ENCODE peak calls at places on chromosomes 6 and 20, in seven cellular contexts. Z is IMR-90, W is adrenal gland, K is small intestine, G is heart right ventricle, T is ovary, I is right cardiac atrium. O is an unnamed sample.

GRCh38 chr20:54292186-54292585 is 84.3 kb downstream of the PFDN4 start:
- DNase-seq in Z (peak; percentile 25), W (no peak), K (no peak), G (no peak), T (no peak), I (no peak), O (no peak)

GRCh38 chr20:20079102-20079784 is 26.9 kb downstream of the CFAP61 start:
- DNase-seq in Z (no peak), W (no peak), K (peak; percentile 80), G (no peak), T (no peak), I (no peak), O (no peak)

GRCh38 chr6:131765853-131766135 is 42.0 kb upstream of the ENPP1 start:
- DNase-seq in Z (no peak), W (no peak), K (no peak), G (no peak), T (no peak), I (no peak), O (no peak)

GRCh38 chr6:5261545-5262109 is 314 bp downstream of the FARS2 start:
- DNase-seq in Z (no peak), W (no peak), K (no peak), G (no peak), T (no peak), I (no peak), O (no peak)

GRCh38 chr6:68087399-68088133 is 547.5 kb upstream of the ADGRB3 start:
- DNase-seq in Z (no peak), W (no peak), K (no peak), G (no peak), T (no peak), I (no peak), O (no peak)

GRCh38 chr20:56409521-56409920 is 2.5 kb upstream of the CASS4 start:
- DNase-seq in Z (peak; percentile 94), W (no peak), K (no peak), G (no peak), T (no peak), I (no peak), O (no peak)

GRCh38 chr6:107315116-107315515 is 144.2 kb downstream of the PDSS2 start:
- DNase-seq in Z (no peak), W (no peak), K (no peak), G (no peak), T (no peak), I (no peak), O (no peak)

GRCh38 chr6:113901482-113901881 is 44.3 kb downstream of the MARCKS start:
- DNase-seq in Z (peak; percentile 70), W (no peak), K (no peak), G (no peak), T (no peak), I (no peak), O (no peak)

GRCh38 chr6:34598725-34599124 is 42.6 kb upstream of the SPDEF start:
- DNase-seq in Z (peak; percentile 19), W (no peak), K (no peak), G (no peak), T (no peak), I (no peak), O (no peak)

GRCh38 chr6:27761391-27761790 is 150.8 kb downstream of the OR2B2 start:
- DNase-seq in Z (no peak), W (no peak), K (no peak), G (no peak), T (no peak), I (no peak), O (no peak)

GRCh38 chr6:89828988-89829590 is 591 bp upstream of the CASP8AP2 start:
- DNase-seq in Z (no peak), W (peak; percentile 22), K (no peak), G (no peak), T (no peak), I (no peak), O (no peak)

DNA sequence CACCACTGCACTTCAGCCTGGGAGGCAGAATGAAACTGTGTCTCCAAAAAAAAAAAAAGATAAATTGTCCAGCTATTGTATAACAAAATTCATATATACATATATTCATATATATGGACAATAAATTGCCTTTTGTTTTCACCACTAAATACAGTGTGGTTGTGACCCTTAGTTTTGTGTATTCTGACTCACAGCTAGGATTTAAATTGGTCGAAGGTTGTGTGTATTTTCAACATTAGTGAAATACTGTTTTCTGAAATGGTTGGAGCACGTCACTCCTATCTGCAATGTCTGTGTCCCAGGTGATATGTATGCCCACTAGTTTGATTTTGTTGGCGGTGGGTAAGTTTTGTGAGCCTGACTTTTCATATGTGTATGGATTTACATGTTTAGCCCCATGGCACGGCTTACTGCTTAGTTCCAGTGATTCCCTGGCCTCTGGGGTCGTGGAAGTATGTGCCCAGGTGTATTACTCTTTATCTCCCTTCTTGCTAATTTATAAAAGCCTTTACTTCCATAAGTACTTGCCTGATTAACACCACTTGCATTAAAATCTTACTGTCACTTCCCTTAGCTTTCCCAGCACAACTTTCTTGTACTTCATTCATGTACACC is 33.3 kb downstream of the JARID2 start:
- DNase-seq in Z (no peak), W (no peak), K (peak; percentile 40), G (no peak), T (no peak), I (no peak), O (no peak)
- H3K4me1 ChIP-seq in Z (peaks cover 16% of the 10 kb centered on the region), W (peaks cover 10% of the 10 kb centered on the region), K (peaks cover 15% of the 10 kb centered on the region), G (peaks cover 60% of the 10 kb centered on the region), T (peaks cover 12% of the 10 kb centered on the region), I (peaks cover 5% of the 10 kb centered on the region), O (peaks cover 7% of the 10 kb centered on the region)

DNA sequence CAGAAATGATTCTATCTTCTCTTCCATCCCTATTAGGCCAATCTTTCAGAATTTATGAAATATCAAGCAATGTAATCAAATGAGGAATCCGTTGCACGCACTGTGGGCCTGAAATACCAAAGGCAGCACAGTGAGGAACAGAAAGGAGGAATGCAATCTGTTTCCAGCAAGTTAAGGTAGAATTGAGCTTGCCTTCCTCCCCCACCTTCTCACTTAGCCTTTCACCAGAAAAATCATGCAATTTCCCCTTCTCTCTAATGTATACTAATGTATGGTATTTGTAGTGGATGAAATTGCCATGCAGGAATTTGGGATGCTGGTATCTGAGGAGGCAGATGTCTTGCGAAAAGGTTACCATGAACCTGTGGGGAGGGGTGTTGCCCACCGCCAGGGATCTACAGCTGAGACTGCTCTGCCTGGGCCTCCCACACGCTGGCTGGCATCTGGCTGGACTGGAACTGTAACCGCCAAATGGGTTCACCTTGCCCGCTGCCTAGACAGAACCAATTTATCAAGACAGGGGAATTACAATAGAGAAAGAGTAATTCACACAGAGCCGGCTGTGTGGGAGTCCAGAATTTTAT is 222.4 kb upstream of the MYLIP start:
- DNase-seq in Z (no peak), W (no peak), K (no peak), G (no peak), T (no peak), I (no peak), O (no peak)
- H3K4me1 ChIP-seq in Z (no peaks in the 10 kb centered on the region), W (no peaks in the 10 kb centered on the region), K (no peaks in the 10 kb centered on the region), G (no peaks in the 10 kb centered on the region), T (no peaks in the 10 kb centered on the region), I (no peaks in the 10 kb centered on the region), O (no peaks in the 10 kb centered on the region)

DNA sequence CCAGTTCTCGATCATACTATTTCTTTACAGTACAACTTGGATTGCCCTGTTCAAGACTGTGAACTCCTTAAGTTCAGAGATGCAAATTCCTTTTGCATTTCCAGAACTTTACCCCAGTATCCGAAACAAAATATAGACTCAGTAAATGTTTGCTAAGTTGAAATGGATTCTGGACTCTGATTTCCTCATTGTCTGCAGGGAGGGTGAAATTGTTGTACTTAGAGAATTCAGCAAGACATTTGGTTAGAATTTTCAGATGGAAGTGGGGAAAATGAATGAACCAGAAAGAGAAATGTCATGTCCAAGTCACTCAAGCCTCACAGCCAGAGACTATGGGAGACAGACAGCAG is 14.0 kb downstream of the NEDD9 start:
- DNase-seq in Z (no peak), W (no peak), K (no peak), G (no peak), T (no peak), I (no peak), O (no peak)
- H3K4me1 ChIP-seq in Z (peaks cover 7% of the 10 kb centered on the region), W (peaks cover 22% of the 10 kb centered on the region), K (peaks cover 34% of the 10 kb centered on the region), G (peaks cover 99% of the 10 kb centered on the region), T (no peaks in the 10 kb centered on the region), I (peaks cover 43% of the 10 kb centered on the region), O (peaks cover 5% of the 10 kb centered on the region)

GRCh38 chr6:21628162-21628561 is 34.6 kb downstream of the SOX4 start:
- DNase-seq in Z (no peak), W (no peak), K (no peak), G (no peak), T (no peak), I (no peak), O (no peak)

GRCh38 chr6:21625642-21626041 is 32.1 kb downstream of the SOX4 start:
- DNase-seq in Z (no peak), W (no peak), K (no peak), G (no peak), T (no peak), I (no peak), O (no peak)

DNA sequence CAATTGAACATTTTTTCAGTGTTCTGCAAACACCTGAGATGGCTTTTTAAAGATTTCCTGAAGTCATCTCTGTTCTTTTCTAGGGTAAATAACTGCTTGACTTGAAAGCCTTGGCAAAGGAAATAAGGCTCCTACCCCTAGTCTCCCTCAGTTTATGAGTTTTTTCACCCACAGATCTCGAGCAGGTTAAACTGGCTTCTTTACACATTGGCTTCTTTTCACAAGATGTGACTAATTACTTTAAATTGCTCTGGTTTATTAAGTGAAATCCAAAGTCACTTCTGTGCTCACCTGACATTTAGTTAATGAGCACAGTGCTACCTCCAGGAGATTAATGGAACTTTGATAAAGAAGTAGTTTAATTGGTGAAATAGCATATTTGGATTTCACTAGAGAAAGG is 33.2 kb downstream of the SOX4 start:
- DNase-seq in Z (no peak), W (no peak), K (no peak), G (no peak), T (no peak), I (no peak), O (no peak)
- H3K4me1 ChIP-seq in Z (no peaks in the 10 kb centered on the region), W (no peaks in the 10 kb centered on the region), K (no peaks in the 10 kb centered on the region), G (no peaks in the 10 kb centered on the region), T (no peaks in the 10 kb centered on the region), I (no peaks in the 10 kb centered on the region), O (no peaks in the 10 kb centered on the region)

DNA sequence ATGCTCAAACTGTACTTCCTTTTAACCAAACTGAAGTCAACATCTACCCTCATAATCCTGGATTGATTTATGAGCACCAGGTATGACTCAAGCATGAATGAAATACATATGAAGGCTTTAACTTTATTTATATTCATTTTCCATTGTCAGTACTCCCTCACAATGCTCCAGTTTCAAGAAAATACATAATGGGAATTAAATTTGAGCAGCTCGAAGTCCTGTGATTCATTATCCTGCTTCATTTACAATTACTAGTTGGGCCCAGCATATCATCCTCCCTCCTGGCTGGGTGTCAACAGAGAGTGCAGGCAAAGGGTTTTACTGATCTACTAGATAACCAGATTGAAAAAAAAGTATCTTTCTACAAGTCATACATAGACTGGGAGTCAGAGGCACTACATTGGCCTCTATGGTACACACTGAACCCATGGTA is 10.1 kb downstream of the SAMHD1 start:
- DNase-seq in Z (no peak), W (peak; percentile 57), K (peak; percentile 40), G (no peak), T (no peak), I (no peak), O (no peak)
- H3K4me1 ChIP-seq in Z (no peaks in the 10 kb centered on the region), W (peaks cover 57% of the 10 kb centered on the region), K (no peaks in the 10 kb centered on the region), G (peaks cover 69% of the 10 kb centered on the region), T (peaks cover 14% of the 10 kb centered on the region), I (peaks cover 19% of the 10 kb centered on the region), O (no peaks in the 10 kb centered on the region)

DNA sequence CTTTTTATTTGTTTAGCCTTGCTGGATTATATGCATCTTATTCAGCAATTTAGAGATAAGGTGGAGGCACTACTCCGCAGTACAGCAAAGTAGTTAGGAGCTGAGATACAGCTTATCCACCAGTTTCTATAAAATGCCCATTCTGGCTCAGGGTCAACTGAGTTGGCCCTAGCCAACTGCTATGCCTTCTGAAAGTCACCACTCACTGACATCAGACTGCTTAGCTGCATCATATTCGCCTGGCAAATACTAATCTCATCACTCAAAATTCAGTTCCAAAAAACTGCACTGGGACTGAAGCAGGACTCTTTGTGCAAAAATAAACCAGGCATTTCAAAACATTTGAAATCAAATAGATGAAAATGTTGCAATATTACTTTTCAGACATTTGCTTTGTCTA is 230.1 kb downstream of the ALDH8A1 start:
- DNase-seq in Z (no peak), W (no peak), K (no peak), G (no peak), T (no peak), I (no peak), O (no peak)
- H3K4me1 ChIP-seq in Z (peaks cover 22% of the 10 kb centered on the region), W (peaks cover 19% of the 10 kb centered on the region), K (no peaks in the 10 kb centered on the region), G (peaks cover 51% of the 10 kb centered on the region), T (peaks cover 17% of the 10 kb centered on the region), I (peaks cover 12% of the 10 kb centered on the region), O (no peaks in the 10 kb centered on the region)